ENCODE peak calls at places on chromosomes 5 and 9, in four cellular contexts. One of them, this sample, is unnamed.

GRCh38 chr9:110016340-110016739 is 191.6 kb downstream of the C9orf152 start:
- DNase-seq in A549: peak; percentile 17
- DNase-seq in SK-N-SH: peak; percentile 12
- DNase-seq in GM12878: no peak
- DNase-seq in this sample: peak; percentile 18

GRCh38 chr9:29332789-29333188 is 1759.5 kb upstream of the C9orf72 start:
- DNase-seq in A549: peak; percentile 73
- DNase-seq in SK-N-SH: no peak
- DNase-seq in GM12878: no peak
- DNase-seq in this sample: no peak

GRCh38 chr9:95018099-95018927 is 291.8 kb downstream of the AOPEP start:
- DNase-seq in A549: peak; percentile 87
- DNase-seq in SK-N-SH: no peak
- DNase-seq in GM12878: no peak
- DNase-seq in this sample: peak; percentile 20

GRCh38 chr5:107893642-107894041 is 222.9 kb upstream of the EFNA5 start:
- DNase-seq in A549: no peak
- DNase-seq in SK-N-SH: no peak
- DNase-seq in GM12878: no peak
- DNase-seq in this sample: no peak

GRCh38 chr9:98538626-98539031 is 170.1 kb downstream of the GABBR2 start:
- DNase-seq in A549: no peak
- DNase-seq in SK-N-SH: peak; percentile 59
- DNase-seq in GM12878: no peak
- DNase-seq in this sample: no peak

GRCh38 chr9:120413121-120414048 is 166.6 kb downstream of the CDK5RAP2 start:
- DNase-seq in A549: no peak
- DNase-seq in SK-N-SH: peak; percentile 46
- DNase-seq in GM12878: no peak
- DNase-seq in this sample: no peak

GRCh38 chr5:136308396-136308795 is 56.9 kb downstream of the TRPC7 start:
- DNase-seq in A549: peak; percentile 19
- DNase-seq in SK-N-SH: peak; percentile 9
- DNase-seq in GM12878: no peak
- DNase-seq in this sample: no peak

GRCh38 chr9:81687521-81688261 is 1.7 kb downstream of the TLE1 start:
- DNase-seq in A549: peak; percentile 52
- DNase-seq in SK-N-SH: peak; percentile 68
- DNase-seq in GM12878: no peak
- DNase-seq in this sample: peak; percentile 40

GRCh38 chr9:31639444-31639843 is 745.0 kb upstream of the ACO1 start:
- DNase-seq in A549: no peak
- DNase-seq in SK-N-SH: no peak
- DNase-seq in GM12878: no peak
- DNase-seq in this sample: no peak

GRCh38 chr5:39624268-39624886 is 199.6 kb upstream of the DAB2 start:
- DNase-seq in A549: peak; percentile 29
- DNase-seq in SK-N-SH: no peak
- DNase-seq in GM12878: peak; percentile 11
- DNase-seq in this sample: peak; percentile 47
- TF ChIP-seq PBX3 in A549: no peak
- TF ChIP-seq PBX3 in SK-N-SH: no peak
- TF ChIP-seq PBX3 in GM12878: no peak
- TF ChIP-seq PBX3 in this sample: no peak

DNA sequence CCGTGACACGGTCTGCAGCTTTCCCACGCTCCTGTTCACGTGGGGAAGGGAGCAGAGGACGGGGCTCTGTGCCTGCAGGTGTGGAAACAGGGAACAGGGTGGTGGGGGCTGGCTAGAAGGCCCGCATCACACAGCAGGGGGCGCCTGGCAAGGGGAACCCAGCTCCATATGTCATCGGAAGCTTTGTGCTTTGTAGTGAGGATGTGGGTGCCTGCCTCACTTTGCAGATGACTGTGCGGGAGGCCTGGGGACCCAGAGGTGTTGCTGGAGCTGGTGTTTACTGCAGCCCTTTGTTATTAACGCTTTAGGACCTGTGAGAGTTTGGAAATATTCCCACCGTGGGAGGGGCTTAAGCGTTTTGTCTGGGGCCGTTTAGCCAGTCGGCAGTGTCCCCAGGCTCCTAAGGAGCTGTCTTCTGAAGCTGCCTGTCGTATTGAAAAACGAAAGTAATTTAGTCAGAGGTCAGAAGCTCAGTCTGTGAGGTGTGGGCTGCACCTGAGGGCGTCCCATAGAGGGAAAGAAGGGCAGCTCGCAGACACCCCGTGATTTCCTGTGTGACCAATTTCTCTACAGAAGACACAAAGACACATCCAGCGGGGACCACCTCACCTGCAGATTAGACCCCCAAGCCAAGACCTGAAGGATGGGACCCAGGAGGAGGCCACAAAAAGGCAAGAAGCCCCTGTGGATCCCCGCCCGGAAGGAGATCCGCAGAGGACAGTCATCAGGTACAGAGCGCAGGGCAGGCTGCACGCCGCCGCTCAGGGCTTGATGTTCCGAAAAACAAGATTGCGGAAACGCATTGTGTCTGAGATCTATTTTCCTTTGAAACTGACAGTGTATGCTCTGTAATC is 9.1 kb downstream of the MAN1B1 start:
- DNase-seq in A549: no peak
- DNase-seq in SK-N-SH: peak; percentile 59
- DNase-seq in GM12878: peak; percentile 61
- DNase-seq in this sample: no peak
- TF ChIP-seq PBX3 in A549: no peak
- TF ChIP-seq PBX3 in SK-N-SH: no peak
- TF ChIP-seq PBX3 in GM12878: no peak
- TF ChIP-seq PBX3 in this sample: no peak

GRCh38 chr9:111582888-111583287 is 16.6 kb downstream of the PTGR1 start:
- DNase-seq in A549: peak; percentile 55
- DNase-seq in SK-N-SH: no peak
- DNase-seq in GM12878: no peak
- DNase-seq in this sample: no peak
- TF ChIP-seq PBX3 in A549: no peak
- TF ChIP-seq PBX3 in SK-N-SH: no peak
- TF ChIP-seq PBX3 in GM12878: no peak
- TF ChIP-seq PBX3 in this sample: no peak

GRCh38 chr5:150645070-150645700 is 4.7 kb downstream of the SYNPO start:
- DNase-seq in A549: no peak
- DNase-seq in SK-N-SH: peak; percentile 67
- DNase-seq in GM12878: no peak
- DNase-seq in this sample: no peak
- TF ChIP-seq PBX3 in A549: no peak
- TF ChIP-seq PBX3 in SK-N-SH: peak; percentile 27
- TF ChIP-seq PBX3 in GM12878: no peak
- TF ChIP-seq PBX3 in this sample: no peak

GRCh38 chr5:177507596-177508216 is 1.9 kb downstream of the DOK3 start:
- DNase-seq in A549: no peak
- DNase-seq in SK-N-SH: no peak
- DNase-seq in GM12878: no peak
- DNase-seq in this sample: no peak
- TF ChIP-seq PBX3 in A549: no peak
- TF ChIP-seq PBX3 in SK-N-SH: no peak
- TF ChIP-seq PBX3 in GM12878: no peak
- TF ChIP-seq PBX3 in this sample: no peak

GRCh38 chr5:110054240-110054639 is 364.5 kb downstream of the MAN2A1 start:
- DNase-seq in A549: peak; percentile 3
- DNase-seq in SK-N-SH: peak; percentile 10
- DNase-seq in GM12878: peak; percentile 12
- DNase-seq in this sample: peak; percentile 9
- TF ChIP-seq PBX3 in A549: no peak
- TF ChIP-seq PBX3 in SK-N-SH: peak; percentile 92
- TF ChIP-seq PBX3 in GM12878: peak; percentile 68
- TF ChIP-seq PBX3 in this sample: no peak

GRCh38 chr9:129506892-129507291 is 114.0 kb downstream of the C9orf50 start:
- DNase-seq in A549: peak; percentile 50
- DNase-seq in SK-N-SH: peak; percentile 56
- DNase-seq in GM12878: no peak
- DNase-seq in this sample: no peak

GRCh38 chr9:129506041-129506440 is 114.9 kb downstream of the C9orf50 start:
- DNase-seq in A549: no peak
- DNase-seq in SK-N-SH: no peak
- DNase-seq in GM12878: no peak
- DNase-seq in this sample: no peak

GRCh38 chr9:129511320-129511900 is 109.5 kb downstream of the C9orf50 start:
- DNase-seq in A549: no peak
- DNase-seq in SK-N-SH: no peak
- DNase-seq in GM12878: no peak
- DNase-seq in this sample: no peak

GRCh38 chr9:129507805-129508204 is 113.1 kb downstream of the C9orf50 start:
- DNase-seq in A549: no peak
- DNase-seq in SK-N-SH: no peak
- DNase-seq in GM12878: no peak
- DNase-seq in this sample: no peak

DNA sequence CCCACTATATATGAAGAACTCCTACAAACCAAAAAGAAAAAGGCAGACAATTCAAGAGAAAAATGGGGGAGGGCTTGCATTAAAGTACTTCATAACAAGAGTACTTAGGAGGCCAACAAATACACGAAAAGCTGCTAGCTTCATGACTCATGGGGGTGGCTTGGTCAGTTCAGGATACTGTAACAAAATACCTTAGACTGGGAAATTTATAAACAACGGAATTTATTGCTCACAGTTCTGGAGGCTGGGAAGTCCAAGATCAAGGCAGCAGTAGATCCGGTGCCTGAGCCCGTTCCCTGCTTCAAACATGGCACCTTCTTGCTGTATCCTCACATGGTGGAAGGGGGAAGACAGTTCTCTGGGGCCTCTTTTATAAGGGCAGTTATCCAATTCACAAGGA is 111.4 kb downstream of the C9orf50 start:
- DNase-seq in A549: peak; percentile 60
- DNase-seq in SK-N-SH: no peak
- DNase-seq in GM12878: no peak
- DNase-seq in this sample: no peak
- TF ChIP-seq PBX3 in A549: no peak
- TF ChIP-seq PBX3 in SK-N-SH: no peak
- TF ChIP-seq PBX3 in GM12878: no peak
- TF ChIP-seq PBX3 in this sample: no peak

GRCh38 chr5:144421411-144421810 is 250.7 kb downstream of the KCTD16 start:
- DNase-seq in A549: no peak
- DNase-seq in SK-N-SH: no peak
- DNase-seq in GM12878: no peak
- DNase-seq in this sample: no peak

GRCh38 chr5:144422025-144422424 is 251.4 kb downstream of the KCTD16 start:
- DNase-seq in A549: no peak
- DNase-seq in SK-N-SH: no peak
- DNase-seq in GM12878: no peak
- DNase-seq in this sample: no peak

GRCh38 chr5:144418719-144419118 is 248.0 kb downstream of the KCTD16 start:
- DNase-seq in A549: no peak
- DNase-seq in SK-N-SH: no peak
- DNase-seq in GM12878: no peak
- DNase-seq in this sample: no peak

GRCh38 chr5:144414232-144414631 is 243.6 kb downstream of the KCTD16 start:
- DNase-seq in A549: no peak
- DNase-seq in SK-N-SH: no peak
- DNase-seq in GM12878: no peak
- DNase-seq in this sample: no peak

DNA sequence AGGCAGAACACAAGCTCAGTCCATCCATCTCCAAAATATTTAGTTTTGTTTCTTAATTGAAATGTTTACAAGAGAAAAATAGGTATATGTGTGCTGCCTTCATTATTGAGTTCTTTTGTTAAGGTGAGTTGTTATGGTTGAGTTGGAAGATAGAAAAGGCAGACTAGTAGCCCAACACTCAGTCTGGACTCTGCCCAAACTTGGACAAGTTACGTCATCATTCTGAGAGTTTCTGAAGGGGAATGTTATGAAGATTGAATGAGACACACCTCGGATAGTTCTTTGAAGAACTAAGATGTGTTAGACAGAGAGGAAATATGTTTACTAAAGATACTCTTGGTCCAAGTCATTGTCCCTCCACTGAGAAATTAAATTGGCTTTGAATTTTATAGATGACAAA is 245.5 kb downstream of the KCTD16 start:
- DNase-seq in A549: no peak
- DNase-seq in SK-N-SH: no peak
- DNase-seq in GM12878: no peak
- DNase-seq in this sample: no peak
- TF ChIP-seq PBX3 in A549: no peak
- TF ChIP-seq PBX3 in SK-N-SH: no peak
- TF ChIP-seq PBX3 in GM12878: no peak
- TF ChIP-seq PBX3 in this sample: no peak

GRCh38 chr5:92687793-92688467 is 893.1 kb downstream of the NR2F1-AS1 start:
- DNase-seq in A549: peak; percentile 61
- DNase-seq in SK-N-SH: peak; percentile 66
- DNase-seq in GM12878: no peak
- DNase-seq in this sample: peak; percentile 43
- TF ChIP-seq PBX3 in A549: no peak
- TF ChIP-seq PBX3 in SK-N-SH: no peak
- TF ChIP-seq PBX3 in GM12878: no peak
- TF ChIP-seq PBX3 in this sample: no peak

GRCh38 chr9:33924978-33925797 is 108.2 kb downstream of the UBE2R2 start:
- DNase-seq in A549: peak; percentile 63
- DNase-seq in SK-N-SH: peak; percentile 70
- DNase-seq in GM12878: no peak
- DNase-seq in this sample: peak; percentile 61
- TF ChIP-seq PBX3 in A549: no peak
- TF ChIP-seq PBX3 in SK-N-SH: no peak
- TF ChIP-seq PBX3 in GM12878: no peak
- TF ChIP-seq PBX3 in this sample: no peak

This sample was measured in HepG2.